ENCODE peak calls at places on chromosome 2, in four cellular contexts. D is amygdala; N is stimulated activated naive CD8-positive, alpha-beta T cell treated with anti-CD3 and anti-CD28 coated beads, Interleukin-15, amount 100 ng/mL, for 72 hours; C is foreskin fibroblast. E is an unnamed sample.

GRCh38 chr2:169091761-169092523 is 22.6 kb downstream of the DHRS9 start:
- DNase-seq in D (no peak), N (no peak), C (peak), E (no peak)

GRCh38 chr2:19687260-19687659 is 214.5 kb downstream of the TTC32 start:
- DNase-seq in D (no peak), N (no peak), C (no peak), E (no peak)

GRCh38 chr2:233422649-233423435 is 68.5 kb downstream of the DGKD start:
- DNase-seq in D (no peak), N (no peak), C (no peak), E (no peak)

GRCh38 chr2:1833046-1833445 is 88.7 kb upstream of the PXDN start:
- DNase-seq in D (no peak), N (no peak), C (no peak), E (no peak)

GRCh38 chr2:112876971-112877361 is 34.0 kb upstream of the IL37 start:
- DNase-seq in D (no peak), N (no peak), C (no peak), E (no peak)

GRCh38 chr2:240174496-240174895 is 34.0 kb upstream of the OTOS start:
- DNase-seq in D (no peak), N (no peak), C (no peak), E (no peak)

GRCh38 chr2:163733301-163733938 is 2.4 kb downstream of the FIGN start:
- DNase-seq in D (no peak), N (no peak), C (no peak), E (no peak)

GRCh38 chr2:49914281-49914680 is 760.0 kb upstream of the FSHR start:
- DNase-seq in D (no peak), N (no peak), C (peak), E (no peak)

GRCh38 chr2:105114551-105114950 is 76.7 kb downstream of the MRPS9 start:
- DNase-seq in D (no peak), N (no peak), C (peak), E (peak)

GRCh38 chr2:122754561-122754960 is 999.1 kb downstream of the TSN start:
- DNase-seq in D (no peak), N (no peak), C (no peak), E (no peak)

GRCh38 chr2:136253288-136254004 is 135.5 kb upstream of the CXCR4 start:
- DNase-seq in D (no peak), N (no peak), C (no peak), E (peak)

GRCh38 chr2:219829968-219830738 is 202.7 kb downstream of the SLC4A3 start:
- DNase-seq in D (no peak), N (no peak), C (no peak), E (no peak)

E was measured in OCI-LY7.